ENCODE peak calls at places on chromosomes 1 and 21, in five cellular contexts. M, B, T, S and C are unnamed samples.

GRCh38 chr21:34086887-34087306 is 13.5 kb downstream of the MRPS6 start:
- DNase-seq in M (no peak), B (no peak), T (no peak), S (no peak), C (no peak)

GRCh38 chr1:159705251-159705910 is 9.0 kb downstream of the CRP start:
- DNase-seq in M (no peak), B (no peak), T (no peak), S (no peak), C (no peak)

GRCh38 chr1:204573563-204573925 is 57.3 kb downstream of the MDM4 start:
- DNase-seq in M (peak; percentile 55), B (no peak), T (peak; percentile 60), S (no peak), C (peak; percentile 29)

GRCh38 chr1:206685256-206685748 is 597 bp downstream of the MAPKAPK2 start:
- DNase-seq in M (no peak), B (no peak), T (peak; percentile 70), S (peak; percentile 33), C (peak; percentile 45)

GRCh38 chr1:3062616-3063378 is 6.2 kb upstream of the PRDM16 start:
- DNase-seq in M (no peak), B (no peak), T (no peak), S (no peak), C (no peak)

GRCh38 chr21:41894922-41895557 is 15.9 kb upstream of the PRDM15 start:
- DNase-seq in M (peak; percentile 96), B (no peak), T (no peak), S (no peak), C (no peak)

GRCh38 chr1:34663031-34663430 is 91.8 kb upstream of the GJB5 start:
- DNase-seq in M (no peak), B (no peak), T (no peak), S (no peak), C (no peak)

GRCh38 chr1:210347112-210347511 is 18.4 kb downstream of the HHAT start:
- DNase-seq in M (peak; percentile 52), B (no peak), T (no peak), S (no peak), C (no peak)

GRCh38 chr1:224500802-224501201 is 66.2 kb upstream of the WDR26 start:
- DNase-seq in M (no peak), B (no peak), T (peak; percentile 76), S (no peak), C (no peak)

GRCh38 chr1:67590329-67590728 is 94.7 kb upstream of the GADD45A start:
- DNase-seq in M (peak; percentile 18), B (no peak), T (no peak), S (no peak), C (no peak)

GRCh38 chr1:55311057-55311631 is 96.0 kb upstream of the USP24 start:
- DNase-seq in M (peak; percentile 73), B (no peak), T (no peak), S (no peak), C (no peak)

GRCh38 chr1:29197590-29197924 is 15.9 kb upstream of the SRSF4 start:
- DNase-seq in M (no peak), B (no peak), T (peak; percentile 53), S (no peak), C (no peak)

GRCh38 chr1:172343246-172344099 is 77.0 kb upstream of the C1orf105 start:
- DNase-seq in M (peak; percentile 90), B (no peak), T (peak; percentile 28), S (no peak), C (no peak)

GRCh38 chr1:208268541-208269337 is 24.6 kb upstream of the PLXNA2 start:
- DNase-seq in M (no peak), B (no peak), T (no peak), S (no peak), C (no peak)

GRCh38 chr1:10663668-10664035 is 132.8 kb downstream of the CASZ1 start:
- DNase-seq in M (no peak), B (no peak), T (no peak), S (no peak), C (no peak)

GRCh38 chr1:211736351-211736915 is 61.0 kb upstream of the NEK2 start:
- DNase-seq in M (peak; percentile 36), B (no peak), T (peak; percentile 59), S (no peak), C (no peak)

GRCh38 chr1:188594542-188595235 is 1765.9 kb downstream of the PLA2G4A start:
- DNase-seq in M (no peak), B (no peak), T (peak; percentile 18), S (no peak), C (no peak)

GRCh38 chr21:41707231-41707988 is 59.4 kb downstream of the RIPK4 start:
- DNase-seq in M (peak; percentile 20), B (no peak), T (peak; percentile 62), S (no peak), C (no peak)

GRCh38 chr1:184974086-184974836 is at the start of gene NIBAN1:
- DNase-seq in M (peak; percentile 9), B (no peak), T (peak; percentile 77), S (peak; percentile 60), C (peak; percentile 51)

GRCh38 chr1:9233241-9233941 is 1.2 kb upstream of the H6PD start:
- DNase-seq in M (peak; percentile 44), B (no peak), T (no peak), S (no peak), C (no peak)